ENCODE peak calls at places on chromosomes 3 and 15, in four cellular contexts. U is HCT116, A is SK-N-SH, P is K562. H is an unnamed sample.

GRCh38 chr15:89333011-89333860 is 1.4 kb downstream of the POLG start:
- DNase-seq in P (no peak), U (no peak), A (no peak), H (no peak)

GRCh38 chr3:124985358-124985757 is 50.8 kb upstream of the MUC13 start:
- DNase-seq in U (peak), A (no peak), P (no peak), H (no peak)

GRCh38 chr3:21914451-21914850 is 163.4 kb upstream of the ZNF385D start:
- DNase-seq in A (no peak), U (no peak), P (no peak), H (no peak)

GRCh38 chr3:184710870-184711365 is 946 bp downstream of the MAGEF1 start:
- DNase-seq in A (no peak), P (peak), U (no peak), H (no peak)

GRCh38 chr3:168693870-168694269 is 598.1 kb upstream of the GOLIM4 start:
- DNase-seq in A (no peak), P (no peak), U (no peak), H (no peak)

GRCh38 chr3:196666001-196666867 is 26.7 kb downstream of the NRROS start:
- DNase-seq in A (no peak), U (no peak), P (no peak), H (peak)

GRCh38 chr15:74406992-74407705 is 26.6 kb downstream of the SEMA7A start:
- DNase-seq in P (no peak), A (no peak), U (no peak), H (peak)

GRCh38 chr3:132554437-132554836 is 42.6 kb upstream of the ACKR4 start:
- DNase-seq in U (no peak), P (no peak), A (no peak), H (peak)

GRCh38 chr3:83649692-83650091 is 1309.1 kb upstream of the CADM2 start:
- DNase-seq in A (no peak), U (no peak), P (no peak), H (no peak)

GRCh38 chr3:4522962-4523361 is 29.8 kb downstream of the ITPR1 start:
- DNase-seq in U (no peak), P (no peak), A (no peak), H (no peak)

GRCh38 chr3:4520013-4520881 is 27.1 kb downstream of the ITPR1 start:
- DNase-seq in A (no peak), P (no peak), U (no peak), H (no peak)

GRCh38 chr3:4523710-4524422 is 30.7 kb downstream of the ITPR1 start:
- DNase-seq in U (no peak), A (peak), P (no peak), H (no peak)

GRCh38 chr3:4525555-4526238 is 32.5 kb downstream of the ITPR1 start:
- DNase-seq in U (no peak), P (no peak), A (no peak), H (no peak)

GRCh38 chr3:4524423-4524769 is 31.2 kb downstream of the ITPR1 start:
- DNase-seq in A (peak), U (no peak), P (no peak), H (peak)
- TF ChIP-seq ELF1 in A (no peak), U (no peak), P (no peak), H (no peak)

GRCh38 chr3:48598323-48599076 is 3.4 kb upstream of the COL7A1 start:
- DNase-seq in U (no peak), A (no peak), P (no peak), H (no peak)
- TF ChIP-seq ELF1 in U (no peak), A (no peak), P (no peak), H (no peak)

GRCh38 chr3:29429055-29429454 is 148.2 kb downstream of the RBMS3 start:
- DNase-seq in U (no peak), P (no peak), A (no peak), H (no peak)

GRCh38 chr3:29427266-29428103 is 146.6 kb downstream of the RBMS3 start:
- DNase-seq in A (peak), U (no peak), P (no peak), H (no peak)

GRCh38 chr3:29426302-29427226 is 145.7 kb downstream of the RBMS3 start:
- DNase-seq in A (no peak), U (no peak), P (no peak), H (no peak)

DNA sequence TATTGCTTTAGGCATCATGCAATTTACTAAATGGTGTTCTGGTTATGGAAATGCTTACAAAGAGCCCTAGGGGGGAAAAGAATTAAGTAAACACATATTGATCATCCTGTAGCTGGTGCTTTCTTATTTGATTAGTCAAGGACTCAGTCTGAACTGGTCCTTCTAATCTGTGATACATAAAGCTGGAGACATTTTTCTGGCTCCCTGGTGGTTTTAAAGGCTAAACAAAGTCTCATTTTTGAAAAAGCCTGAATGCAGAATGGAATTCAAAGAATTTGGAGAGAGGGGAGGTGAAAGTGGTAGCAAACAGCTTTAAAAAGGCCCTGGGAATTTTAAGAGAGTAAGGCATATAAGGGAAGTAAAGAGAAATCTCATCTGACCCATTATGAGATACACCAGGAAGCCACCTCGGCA is 149.7 kb downstream of the RBMS3 start:
- DNase-seq in P (no peak), U (no peak), A (peak), H (no peak)
- TF ChIP-seq ELF1 in P (no peak), U (no peak), A (no peak), H (no peak)

DNA sequence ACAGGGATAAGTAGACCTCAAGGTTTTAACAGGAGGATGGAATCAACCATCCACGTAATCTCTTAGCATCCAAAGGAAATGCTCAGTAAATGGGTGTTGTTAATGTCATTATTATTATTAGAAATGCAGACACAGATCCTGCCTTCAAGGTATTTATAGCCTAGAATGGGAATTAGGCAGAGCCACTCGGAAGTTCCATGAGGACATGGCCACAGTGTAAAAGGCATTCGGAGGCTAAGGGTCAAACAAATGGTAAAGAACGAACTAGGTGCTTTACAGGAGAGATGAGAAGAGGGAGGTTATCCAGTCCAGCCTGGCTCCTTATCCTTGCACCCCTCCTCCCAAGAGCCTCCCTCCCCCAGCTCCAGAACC is 65.0 kb downstream of the SRGAP3 start:
- DNase-seq in P (no peak), A (no peak), U (no peak), H (no peak)
- TF ChIP-seq ELF1 in P (no peak), A (no peak), U (no peak), H (no peak)

H was measured in HepG2.